ENCODE peak calls at places on chromosomes 1 and 21, in six cellular contexts. E, N, T, V, K and J are unnamed samples.

GRCh38 chr1:225467193-225468020 is 39.6 kb upstream of the LBR start:
- DNase-seq in N (no peak), E (no peak), V (no peak), T (no peak), K (peak; percentile 49), J (peak; percentile 33)

GRCh38 chr1:208093754-208094719 is 150.1 kb downstream of the PLXNA2 start:
- DNase-seq in T (peak; percentile 77), V (no peak), N (peak; percentile 63), K (peak; percentile 25), E (no peak), J (peak; percentile 65)

GRCh38 chr1:33224166-33224707 is 32.1 kb upstream of the ZNF362 start:
- DNase-seq in T (no peak), V (no peak), K (no peak), E (no peak), N (no peak), J (no peak)

GRCh38 chr21:33666153-33666552 is 23.9 kb downstream of the ITSN1 start:
- DNase-seq in E (no peak), N (no peak), V (no peak), K (no peak), T (no peak), J (no peak)

GRCh38 chr1:186535388-186536133 is 74.6 kb upstream of the PDC start:
- DNase-seq in N (peak; percentile 95), E (no peak), V (no peak), K (no peak), T (no peak), J (peak; percentile 84)

GRCh38 chr1:2465371-2466269 is 10.5 kb upstream of the PLCH2 start:
- DNase-seq in E (no peak), K (no peak), N (no peak), V (no peak), T (no peak), J (no peak)

GRCh38 chr1:228767636-228768344 is 32.5 kb downstream of the RHOU start:
- DNase-seq in T (no peak), N (no peak), K (no peak), E (no peak), V (no peak), J (no peak)

GRCh38 chr1:200468264-200469001 is 58.6 kb upstream of the ZNF281 start:
- DNase-seq in T (no peak), E (no peak), K (no peak), N (no peak), V (no peak), J (no peak)

GRCh38 chr1:230633469-230633868 is 8.8 kb upstream of the COG2 start:
- DNase-seq in V (no peak), N (no peak), T (no peak), K (no peak), E (no peak), J (no peak)

GRCh38 chr1:35557118-35557610 is at the start of gene KIAA0319L:
- DNase-seq in E (peak; percentile 99), K (no peak), N (no peak), T (peak; percentile 68), V (peak; percentile 44), J (peak; percentile 71)

GRCh38 chr1:233227930-233228465 is 67.5 kb downstream of the PCNX2 start:
- DNase-seq in T (no peak), V (no peak), K (no peak), N (no peak), E (no peak), J (no peak)

GRCh38 chr1:16122361-16122881 is 33.4 kb downstream of the EPHA2 start:
- DNase-seq in N (peak; percentile 66), K (no peak), V (no peak), E (no peak), T (no peak), J (no peak)

GRCh38 chr1:55144886-55145285 is 70.3 kb downstream of the USP24 start:
- DNase-seq in V (no peak), T (no peak), E (no peak), N (no peak), K (no peak), J (no peak)

GRCh38 chr1:67174716-67175284 is 8.5 kb downstream of the IL23R start:
- DNase-seq in T (no peak), K (no peak), N (no peak), E (no peak), V (no peak), J (no peak)

GRCh38 chr21:32826317-32827167 is 55.0 kb upstream of the PAXBP1 start:
- DNase-seq in N (peak; percentile 55), V (no peak), K (no peak), T (peak; percentile 53), E (no peak), J (peak; percentile 66)

GRCh38 chr1:234218078-234218477 is 155.2 kb upstream of the COA6 start:
- DNase-seq in N (no peak), E (no peak), T (no peak), V (no peak), K (no peak), J (no peak)

GRCh38 chr1:201259476-201260235 is 23.6 kb upstream of the PKP1 start:
- DNase-seq in T (no peak), N (peak; percentile 33), E (no peak), K (no peak), V (no peak), J (no peak)

GRCh38 chr1:165894591-165894990 is 67.2 kb downstream of the UCK2 start:
- DNase-seq in V (no peak), N (peak; percentile 61), K (no peak), E (no peak), T (no peak), J (peak; percentile 29)